ENCODE peak calls at places on chromosomes 1 and 21, in seven cellular contexts. One of them, this sample, is unnamed.

GRCh38 chr1:197732187-197732586 is 43.1 kb downstream of the DENND1B start:
- DNase-seq in BE2C: no peak
- DNase-seq in endothelial cell of umbilical vein: no peak
- DNase-seq in progenitor cell of endocrine pancreas: no peak
- DNase-seq in dorsolateral prefrontal cortex: no peak
- DNase-seq in astrocyte of the spinal cord: no peak
- DNase-seq in GM20000: no peak
- DNase-seq in this sample: no peak

GRCh38 chr1:169484683-169485426 is 889 bp downstream of the SLC19A2 start:
- DNase-seq in endothelial cell of umbilical vein: peak; percentile 66
- DNase-seq in dorsolateral prefrontal cortex: peak; percentile 60
- DNase-seq in GM20000: peak; percentile 46
- DNase-seq in progenitor cell of endocrine pancreas: peak; percentile 13
- DNase-seq in BE2C: peak; percentile 32
- DNase-seq in astrocyte of the spinal cord: peak; percentile 68
- DNase-seq in this sample: no peak

GRCh38 chr1:89611721-89612120 is 21.2 kb upstream of the LRRC8C start:
- DNase-seq in progenitor cell of endocrine pancreas: no peak
- DNase-seq in dorsolateral prefrontal cortex: no peak
- DNase-seq in astrocyte of the spinal cord: no peak
- DNase-seq in GM20000: peak; percentile 71
- DNase-seq in BE2C: no peak
- DNase-seq in endothelial cell of umbilical vein: no peak
- DNase-seq in this sample: no peak

GRCh38 chr1:9289724-9290493 is 2.8 kb upstream of the SPSB1 start:
- DNase-seq in endothelial cell of umbilical vein: no peak
- DNase-seq in GM20000: no peak
- DNase-seq in dorsolateral prefrontal cortex: no peak
- DNase-seq in BE2C: no peak
- DNase-seq in progenitor cell of endocrine pancreas: no peak
- DNase-seq in astrocyte of the spinal cord: peak; percentile 54
- DNase-seq in this sample: no peak

GRCh38 chr1:83998599-83999315 is at the start of gene TTLL7:
- DNase-seq in astrocyte of the spinal cord: no peak
- DNase-seq in dorsolateral prefrontal cortex: peak; percentile 95
- DNase-seq in BE2C: peak; percentile 83
- DNase-seq in progenitor cell of endocrine pancreas: peak; percentile 77
- DNase-seq in endothelial cell of umbilical vein: peak; percentile 68
- DNase-seq in GM20000: peak; percentile 83
- DNase-seq in this sample: peak; percentile 65

GRCh38 chr1:178607718-178608408 is 95.0 kb downstream of the TEX35 start:
- DNase-seq in astrocyte of the spinal cord: no peak
- DNase-seq in GM20000: peak; percentile 26
- DNase-seq in progenitor cell of endocrine pancreas: no peak
- DNase-seq in dorsolateral prefrontal cortex: no peak
- DNase-seq in BE2C: no peak
- DNase-seq in endothelial cell of umbilical vein: no peak
- DNase-seq in this sample: peak; percentile 44

GRCh38 chr1:21633141-21633755 is 35.9 kb downstream of the RAP1GAP start:
- DNase-seq in dorsolateral prefrontal cortex: no peak
- DNase-seq in endothelial cell of umbilical vein: no peak
- DNase-seq in astrocyte of the spinal cord: no peak
- DNase-seq in GM20000: no peak
- DNase-seq in progenitor cell of endocrine pancreas: no peak
- DNase-seq in BE2C: no peak
- DNase-seq in this sample: no peak

GRCh38 chr1:114154146-114154962 is 685 bp upstream of the SYT6 start:
- DNase-seq in endothelial cell of umbilical vein: peak; percentile 2
- DNase-seq in progenitor cell of endocrine pancreas: no peak
- DNase-seq in GM20000: no peak
- DNase-seq in BE2C: peak; percentile 34
- DNase-seq in dorsolateral prefrontal cortex: peak; percentile 74
- DNase-seq in astrocyte of the spinal cord: peak; percentile 23
- DNase-seq in this sample: no peak

GRCh38 chr1:15100369-15101111 is 53.0 kb upstream of the TMEM51 start:
- DNase-seq in BE2C: peak; percentile 34
- DNase-seq in dorsolateral prefrontal cortex: peak; percentile 59
- DNase-seq in progenitor cell of endocrine pancreas: peak; percentile 57
- DNase-seq in endothelial cell of umbilical vein: peak; percentile 56
- DNase-seq in GM20000: peak; percentile 69
- DNase-seq in astrocyte of the spinal cord: peak; percentile 35
- DNase-seq in this sample: peak; percentile 31

GRCh38 chr1:87399701-87400100 is 71.0 kb downstream of the LMO4 start:
- DNase-seq in BE2C: no peak
- DNase-seq in astrocyte of the spinal cord: no peak
- DNase-seq in endothelial cell of umbilical vein: no peak
- DNase-seq in progenitor cell of endocrine pancreas: no peak
- DNase-seq in GM20000: no peak
- DNase-seq in dorsolateral prefrontal cortex: no peak
- DNase-seq in this sample: no peak

GRCh38 chr1:6962956-6963915 is 178.0 kb downstream of the CAMTA1 start:
- DNase-seq in GM20000: peak; percentile 74
- DNase-seq in astrocyte of the spinal cord: no peak
- DNase-seq in BE2C: no peak
- DNase-seq in endothelial cell of umbilical vein: peak; percentile 30
- DNase-seq in progenitor cell of endocrine pancreas: peak; percentile 52
- DNase-seq in dorsolateral prefrontal cortex: no peak
- DNase-seq in this sample: no peak
- TF ChIP-seq CTCF in GM20000: no peak
- TF ChIP-seq CTCF in astrocyte of the spinal cord: no peak
- TF ChIP-seq CTCF in BE2C: no peak
- TF ChIP-seq CTCF in endothelial cell of umbilical vein: no peak
- TF ChIP-seq CTCF in progenitor cell of endocrine pancreas: no peak
- TF ChIP-seq CTCF in dorsolateral prefrontal cortex: no peak
- TF ChIP-seq CTCF in this sample: no peak

DNA sequence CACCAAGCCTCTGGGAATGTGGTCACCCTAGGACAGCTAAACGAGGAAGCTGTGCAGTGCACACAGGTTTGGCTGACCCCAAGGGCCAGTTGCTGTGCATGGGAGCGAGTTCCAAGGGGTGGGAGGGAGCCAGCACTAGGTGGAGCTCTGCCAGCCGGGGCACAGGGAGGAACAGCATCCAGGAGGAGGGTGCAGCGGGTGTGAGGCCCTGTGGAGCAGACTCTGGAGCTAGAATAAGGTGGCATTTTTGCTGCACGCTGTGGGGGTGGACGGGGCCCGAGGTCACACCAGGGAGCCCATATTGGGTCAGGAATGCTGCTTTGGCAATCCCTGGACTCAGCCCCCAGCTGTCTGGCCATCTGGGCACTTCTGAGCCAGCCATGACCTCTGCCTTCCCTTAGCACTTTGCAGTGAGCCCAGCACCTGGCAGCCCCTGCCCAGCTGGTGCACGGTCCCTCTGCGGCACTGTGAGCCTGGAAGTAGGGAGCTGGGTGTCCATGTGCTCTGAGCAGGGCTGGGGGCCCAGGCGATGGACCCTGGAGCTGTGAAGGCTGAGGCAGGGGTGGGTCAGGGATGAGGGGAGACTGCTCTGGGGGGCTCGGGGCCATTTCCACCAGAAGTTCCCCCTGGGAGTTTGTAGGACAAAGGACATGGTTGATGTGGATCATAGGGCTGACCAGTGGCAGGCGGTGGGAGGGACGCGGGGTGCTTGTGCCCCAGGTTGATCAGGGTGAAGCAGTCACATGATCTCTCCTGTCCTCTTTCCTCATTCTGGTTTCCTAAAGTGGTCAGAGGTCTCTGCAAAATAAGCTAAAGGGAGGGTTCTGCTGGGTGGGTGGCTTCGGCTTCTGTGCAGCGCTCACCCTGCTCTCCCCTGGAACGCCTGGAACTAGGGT is 8.9 kb downstream of the PDXK start:
- DNase-seq in endothelial cell of umbilical vein: no peak
- DNase-seq in astrocyte of the spinal cord: no peak
- DNase-seq in dorsolateral prefrontal cortex: no peak
- DNase-seq in BE2C: no peak
- DNase-seq in GM20000: no peak
- DNase-seq in progenitor cell of endocrine pancreas: no peak
- DNase-seq in this sample: no peak
- TF ChIP-seq CTCF in endothelial cell of umbilical vein: peak; percentile 13
- TF ChIP-seq CTCF in astrocyte of the spinal cord: peak; percentile 6
- TF ChIP-seq CTCF in dorsolateral prefrontal cortex: no peak
- TF ChIP-seq CTCF in BE2C: peak; percentile 14
- TF ChIP-seq CTCF in GM20000: no peak
- TF ChIP-seq CTCF in progenitor cell of endocrine pancreas: no peak
- TF ChIP-seq CTCF in this sample: no peak

DNA sequence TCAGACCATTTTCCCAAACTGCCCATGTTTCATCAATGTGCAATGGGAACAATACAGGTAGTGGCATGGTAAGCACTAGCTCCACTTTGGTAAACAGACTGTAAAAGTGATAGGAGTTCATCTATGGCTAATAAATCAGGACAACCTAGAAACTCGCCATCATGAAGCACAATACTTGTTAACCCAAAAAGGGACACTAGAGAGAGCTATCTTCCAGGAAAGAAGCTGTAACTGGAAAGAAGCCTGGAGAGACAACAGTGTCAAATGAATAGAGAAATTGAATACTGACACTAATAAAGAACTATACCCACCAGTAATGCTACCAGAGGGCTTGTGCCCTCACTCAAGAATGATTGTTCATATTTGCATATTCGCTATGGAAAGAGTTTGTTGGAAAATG is 164.7 kb upstream of the RGS18 start:
- DNase-seq in astrocyte of the spinal cord: peak; percentile 30
- DNase-seq in progenitor cell of endocrine pancreas: no peak
- DNase-seq in endothelial cell of umbilical vein: peak; percentile 58
- DNase-seq in GM20000: no peak
- DNase-seq in BE2C: no peak
- DNase-seq in dorsolateral prefrontal cortex: no peak
- DNase-seq in this sample: no peak
- TF ChIP-seq CTCF in astrocyte of the spinal cord: peak; percentile 42
- TF ChIP-seq CTCF in progenitor cell of endocrine pancreas: no peak
- TF ChIP-seq CTCF in endothelial cell of umbilical vein: peak; percentile 15
- TF ChIP-seq CTCF in GM20000: no peak
- TF ChIP-seq CTCF in BE2C: peak; percentile 53
- TF ChIP-seq CTCF in dorsolateral prefrontal cortex: no peak
- TF ChIP-seq CTCF in this sample: no peak

GRCh38 chr1:235468970-235469369 is 35.3 kb downstream of the B3GALNT2 start:
- DNase-seq in BE2C: no peak
- DNase-seq in endothelial cell of umbilical vein: peak; percentile 40
- DNase-seq in GM20000: no peak
- DNase-seq in dorsolateral prefrontal cortex: no peak
- DNase-seq in astrocyte of the spinal cord: peak; percentile 73
- DNase-seq in progenitor cell of endocrine pancreas: no peak
- DNase-seq in this sample: no peak
- TF ChIP-seq CTCF in BE2C: no peak
- TF ChIP-seq CTCF in endothelial cell of umbilical vein: no peak
- TF ChIP-seq CTCF in GM20000: no peak
- TF ChIP-seq CTCF in dorsolateral prefrontal cortex: no peak
- TF ChIP-seq CTCF in astrocyte of the spinal cord: peak; percentile 18
- TF ChIP-seq CTCF in progenitor cell of endocrine pancreas: no peak
- TF ChIP-seq CTCF in this sample: no peak